ENCODE peak calls at places on chromosome 4, in five cellular contexts. V is astrocyte of the spinal cord; A is A549; J is activated CD4-positive, alpha-beta T cell treated with anti-CD3 and anti-CD28 coated beads for 48 hours; X is mucosa of gallbladder. R is an unnamed sample.
A peak's percentile ranks its signal among the peaks of the same experiment; 100 is the strongest.

GRCh38 chr4:7295917-7296660 is 103.8 kb downstream of the SORCS2 start:
- DNase-seq in J (peak; percentile 34), V (peak; percentile 7), A (peak; percentile 45), X (no peak), R (no peak)

GRCh38 chr4:173478884-173479283 is 51.1 kb downstream of the HAND2 start:
- DNase-seq in J (no peak), A (no peak), V (no peak), X (no peak), R (no peak)

GRCh38 chr4:110867251-110867960 is 244.5 kb upstream of the PITX2 start:
- DNase-seq in V (no peak), J (no peak), X (no peak), A (no peak), R (no peak)

GRCh38 chr4:85489273-85489672 is 14.3 kb downstream of the ARHGAP24 start:
- DNase-seq in X (no peak), A (peak; percentile 84), V (peak; percentile 46), J (no peak), R (peak; percentile 54)

GRCh38 chr4:156169011-156169410 is 215.3 kb upstream of the CTSO start:
- DNase-seq in X (no peak), V (peak; percentile 91), A (peak; percentile 4), J (no peak), R (peak; percentile 14)

GRCh38 chr4:47486306-47486705 is 1.2 kb downstream of the ATP10D start:
- DNase-seq in A (no peak), J (no peak), X (no peak), V (peak; percentile 41), R (no peak)

GRCh38 chr4:1870578-1871443 is at the start of gene NSD2:
- DNase-seq in A (peak; percentile 81), V (peak; percentile 84), X (peak; percentile 91), J (peak; percentile 93), R (peak; percentile 76)

GRCh38 chr4:7717161-7717560 is 222.5 kb downstream of the AFAP1 start:
- DNase-seq in A (no peak), J (no peak), X (no peak), V (no peak), R (no peak)

GRCh38 chr4:6419452-6420028 is 52.9 kb downstream of the PPP2R2C start:
- DNase-seq in X (no peak), J (no peak), A (peak; percentile 4), V (no peak), R (no peak)

GRCh38 chr4:182338059-182338458 is 94.9 kb downstream of the TENM3 start:
- DNase-seq in J (no peak), V (peak; percentile 26), X (no peak), A (no peak), R (no peak)

GRCh38 chr4:3385719-3386440 is 55.9 kb upstream of the HGFAC start:
- DNase-seq in A (no peak), X (no peak), V (no peak), J (no peak), R (no peak)

GRCh38 chr4:176271749-176272148 is 2.7 kb upstream of the ASB5 start:
- DNase-seq in A (peak; percentile 25), J (no peak), V (peak; percentile 33), X (no peak), R (no peak)

GRCh38 chr4:83724488-83725060 is 188.7 kb downstream of the GPAT3 start:
- DNase-seq in V (no peak), A (no peak), X (no peak), J (no peak), R (no peak)

GRCh38 chr4:177413656-177414055 is 28.6 kb downstream of the AGA start:
- DNase-seq in X (no peak), A (no peak), J (no peak), V (no peak), R (no peak)

GRCh38 chr4:87209696-87210095 is 10.7 kb downstream of the KLHL8 start:
- DNase-seq in X (peak; percentile 29), J (peak; percentile 29), V (no peak), A (no peak), R (no peak)

GRCh38 chr4:4440333-4441061 is 53.6 kb downstream of the NSG1 start:
- DNase-seq in X (no peak), V (no peak), J (no peak), A (no peak), R (no peak)

GRCh38 chr4:39022241-39022640 is 10.0 kb downstream of the TMEM156 start:
- DNase-seq in A (no peak), X (no peak), V (no peak), J (no peak), R (no peak)

GRCh38 chr4:107151173-107151572 is 115.1 kb upstream of the DKK2 start:
- DNase-seq in X (no peak), V (no peak), A (no peak), J (no peak), R (no peak)

GRCh38 chr4:128821151-128821550 is 11.7 kb downstream of the JADE1 start:
- DNase-seq in X (no peak), V (no peak), A (no peak), J (no peak), R (no peak)

GRCh38 chr4:1008840-1009646 is 2.4 kb upstream of the FGFRL1 start:
- DNase-seq in J (peak; percentile 38), X (peak; percentile 36), A (no peak), V (no peak), R (no peak)

GRCh38 chr4:19809989-19810388 is 441.7 kb upstream of the SLIT2 start:
- DNase-seq in A (no peak), V (no peak), J (no peak), X (no peak), R (no peak)

GRCh38 chr4:34181311-34181808 is 2063.0 kb downstream of the ARAP2 start:
- DNase-seq in X (no peak), A (peak; percentile 90), J (no peak), V (peak; percentile 89), R (no peak)

GRCh38 chr4:169841776-169842175 is 84.0 kb upstream of the HPF1 start:
- DNase-seq in X (no peak), A (no peak), V (no peak), J (no peak), R (no peak)

GRCh38 chr4:100311181-100311580 is 120.9 kb upstream of the DDIT4L start:
- DNase-seq in X (no peak), V (no peak), A (peak; percentile 41), J (no peak), R (no peak)

GRCh38 chr4:66000500-66001117 is 330.3 kb upstream of the EPHA5 start:
- DNase-seq in J (no peak), X (no peak), A (no peak), V (peak; percentile 58), R (no peak)

GRCh38 chr4:67700119-67700873 is 659 bp downstream of the UBA6 start:
- DNase-seq in X (no peak), V (peak; percentile 50), J (no peak), A (no peak), R (no peak)

GRCh38 chr4:122889726-122890125 is 32.7 kb downstream of the NUDT6 start:
- DNase-seq in V (no peak), J (no peak), X (no peak), A (peak; percentile 37), R (no peak)

GRCh38 chr4:38034986-38035882 is 75.0 kb downstream of the PTTG2 start:
- DNase-seq in V (peak; percentile 80), J (peak; percentile 30), A (peak; percentile 45), X (peak; percentile 68), R (peak; percentile 52)

GRCh38 chr4:79576480-79576803 is 168.4 kb upstream of the GK2 start:
- DNase-seq in V (peak; percentile 44), A (peak; percentile 13), X (no peak), J (peak; percentile 6), R (peak; percentile 54)

GRCh38 chr4:184669251-184669650 is 19.7 kb downstream of the PRIMPOL start:
- DNase-seq in X (no peak), A (no peak), V (peak; percentile 45), J (no peak), R (no peak)

GRCh38 chr4:128571747-128572146 is 237.8 kb upstream of the JADE1 start:
- DNase-seq in A (peak; percentile 94), V (peak; percentile 95), X (peak; percentile 65), J (no peak), R (no peak)

R was measured in NCI-H2227 treated with DMSO at 0.1 percent for 48 hours.